ENCODE peak calls at places on chromosomes 11 and 22, in nine cellular contexts. Y is CD8-positive, alpha-beta memory T cell; V is right cardiac atrium; T is spleen; W is ovary; X is ascending aorta; H is HL-60; L is Peyer's patch; P is cardiac muscle cell. A is an unnamed sample.

GRCh38 chr11:122405788-122406341 is 249.7 kb upstream of the UBASH3B start:
- DNase-seq in Y (no peak), V (no peak), T (no peak), W (peak), X (no peak), H (no peak), L (no peak), P (no peak), A (no peak)

GRCh38 chr11:11567862-11568650 is 53.7 kb downstream of the GALNT18 start:
- DNase-seq in Y (no peak), V (no peak), T (no peak), W (no peak), X (no peak), H (no peak), L (no peak), P (no peak), A (no peak)

GRCh38 chr11:83676061-83676460 is 389.9 kb upstream of the CCDC90B start:
- DNase-seq in Y (no peak), V (no peak), T (no peak), W (no peak), X (no peak), H (no peak), L (no peak), P (no peak), A (no peak)

GRCh38 chr11:27723685-27724084 is 23.4 kb upstream of the BDNF start:
- DNase-seq in Y (no peak), V (no peak), T (no peak), W (no peak), X (no peak), H (no peak), L (no peak), P (no peak), A (no peak)

GRCh38 chr11:72780291-72781062 is 13.4 kb downstream of the STARD10 start:
- DNase-seq in Y (no peak), V (peak), T (no peak), W (no peak), X (no peak), H (no peak), L (no peak), P (no peak), A (no peak)

GRCh38 chr11:34215806-34216453 is 110.5 kb downstream of the NAT10 start:
- DNase-seq in Y (no peak), V (no peak), T (no peak), W (no peak), X (no peak), H (no peak), L (no peak), P (no peak), A (no peak)

GRCh38 chr11:35303596-35304392 is 115.6 kb downstream of the SLC1A2 start:
- DNase-seq in Y (no peak), V (peak), T (no peak), W (no peak), X (no peak), H (peak), L (peak), P (no peak), A (no peak)

GRCh38 chr11:62556872-62557631 is 10.4 kb upstream of the AHNAK start:
- DNase-seq in Y (no peak), V (no peak), T (no peak), W (no peak), X (no peak), H (no peak), L (peak), P (no peak), A (peak)

GRCh38 chr11:67519726-67520125 is 3.5 kb downstream of the CABP2 start:
- DNase-seq in Y (no peak), V (peak), T (peak), W (no peak), X (no peak), H (no peak), L (no peak), P (no peak), A (no peak)

GRCh38 chr11:830295-831131 is 2.2 kb upstream of the CD151 start:
- DNase-seq in Y (peak), V (peak), T (peak), W (peak), X (no peak), H (no peak), L (peak), P (peak), A (peak)

GRCh38 chr11:61069427-61069826 is 32.9 kb upstream of the CD5 start:
- DNase-seq in Y (no peak), V (no peak), T (no peak), W (no peak), X (no peak), H (no peak), L (peak), P (no peak), A (peak)

GRCh38 chr11:128828350-128828749 is 38.7 kb downstream of the KCNJ1 start:
- DNase-seq in Y (no peak), V (no peak), T (no peak), W (no peak), X (no peak), H (no peak), L (no peak), P (no peak), A (no peak)

GRCh38 chr11:65118097-65118837 is 766 bp upstream of the ZNHIT2 start:
- DNase-seq in Y (no peak), V (no peak), T (peak), W (no peak), X (no peak), H (no peak), L (no peak), P (no peak), A (no peak)

GRCh38 chr11:104073950-104074349 is 37.5 kb downstream of the DDI1 start:
- DNase-seq in Y (no peak), V (peak), T (no peak), W (no peak), X (no peak), H (peak), L (no peak), P (no peak), A (no peak)

GRCh38 chr11:2688381-2689231 is 11.2 kb downstream of the KCNQ1OT1 start:
- DNase-seq in Y (no peak), V (no peak), T (peak), W (peak), X (peak), H (no peak), L (peak), P (no peak), A (no peak)

GRCh38 chr22:23221351-23221804 is 41.1 kb downstream of the BCR start:
- DNase-seq in Y (no peak), V (no peak), T (peak), W (no peak), X (no peak), H (no peak), L (no peak), P (no peak), A (no peak)

GRCh38 chr22:23219787-23220484 is 39.6 kb downstream of the BCR start:
- DNase-seq in Y (no peak), V (peak), T (peak), W (no peak), X (no peak), H (peak), L (peak), P (no peak), A (peak)

GRCh38 chr22:23222033-23222840 is 41.9 kb downstream of the BCR start:
- DNase-seq in Y (no peak), V (peak), T (peak), W (no peak), X (no peak), H (no peak), L (no peak), P (no peak), A (no peak)

GRCh38 chr22:23219317-23219716 is 39.0 kb downstream of the BCR start:
- DNase-seq in Y (no peak), V (peak), T (peak), W (no peak), X (no peak), H (no peak), L (no peak), P (no peak), A (no peak)

GRCh38 chr22:23220485-23221350 is 40.4 kb downstream of the BCR start:
- DNase-seq in Y (no peak), V (peak), T (peak), W (no peak), X (no peak), H (peak), L (no peak), P (no peak), A (no peak)
- H3K4me3 ChIP-seq in Y (peak), V (no peak), T (peak), W (no peak), X (no peak), H (no peak), L (no peak), P (no peak), A (peak)

GRCh38 chr11:108589136-108589535 is 4.4 kb downstream of the EXPH5 start:
- DNase-seq in Y (no peak), V (no peak), T (no peak), W (no peak), X (no peak), H (no peak), L (no peak), P (peak), A (no peak)

GRCh38 chr11:108592591-108593213 is 866 bp downstream of the EXPH5 start:
- DNase-seq in Y (peak), V (peak), T (peak), W (peak), X (no peak), H (no peak), L (peak), P (peak), A (no peak)

GRCh38 chr11:108593214-108593909 is at the start of gene EXPH5:
- DNase-seq in Y (peak), V (peak), T (peak), W (peak), X (peak), H (peak), L (peak), P (peak), A (peak)

GRCh38 chr11:108593910-108594434 is 404 bp upstream of the EXPH5 start:
- DNase-seq in Y (no peak), V (no peak), T (no peak), W (no peak), X (no peak), H (no peak), L (no peak), P (no peak), A (no peak)

GRCh38 chr11:108591893-108592292 is 1.7 kb downstream of the EXPH5 start:
- DNase-seq in Y (no peak), V (no peak), T (no peak), W (no peak), X (no peak), H (no peak), L (peak), P (no peak), A (no peak)
- H3K27ac ChIP-seq in Y (no peak), V (no peak), T (no peak), W (no peak), X (no peak), H (no peak), L (no peak), P (no peak), A (no peak)

GRCh38 chr11:13208921-13209320 is 68.7 kb upstream of the BMAL1 start:
- DNase-seq in Y (no peak), V (no peak), T (no peak), W (no peak), X (no peak), H (no peak), L (no peak), P (no peak), A (no peak)
- H3K4me3 ChIP-seq in Y (no peak), V (no peak), T (no peak), W (no peak), X (no peak), H (no peak), L (no peak), P (no peak), A (no peak)

GRCh38 chr11:16790484-16791240 is 52.2 kb downstream of the C11orf58 start:
- DNase-seq in Y (no peak), V (no peak), T (peak), W (no peak), X (no peak), H (no peak), L (no peak), P (no peak), A (no peak)

GRCh38 chr11:16789560-16790483 is 51.4 kb downstream of the C11orf58 start:
- DNase-seq in Y (no peak), V (no peak), T (peak), W (no peak), X (no peak), H (no peak), L (no peak), P (no peak), A (no peak)

GRCh38 chr11:16793009-16793408 is 54.6 kb downstream of the C11orf58 start:
- DNase-seq in Y (no peak), V (no peak), T (peak), W (no peak), X (no peak), H (no peak), L (no peak), P (no peak), A (no peak)

GRCh38 chr11:16792426-16792825 is 54.0 kb downstream of the C11orf58 start:
- DNase-seq in Y (no peak), V (no peak), T (peak), W (no peak), X (no peak), H (no peak), L (no peak), P (no peak), A (no peak)

GRCh38 chr11:16791494-16791961 is 53.1 kb downstream of the C11orf58 start:
- DNase-seq in Y (no peak), V (no peak), T (peak), W (peak), X (peak), H (no peak), L (no peak), P (no peak), A (no peak)
- H3K27ac ChIP-seq in Y (no peak), V (peak), T (peak), W (no peak), X (peak), H (peak), L (no peak), P (peak), A (no peak)

GRCh38 chr22:49824936-49825335 is 2.7 kb downstream of the BRD1 start:
- DNase-seq in Y (no peak), V (no peak), T (no peak), W (no peak), X (no peak), H (no peak), L (no peak), P (no peak), A (no peak)
- H3K4me3 ChIP-seq in Y (no peak), V (no peak), T (no peak), W (no peak), X (peak), H (no peak), L (no peak), P (no peak), A (no peak)

A was measured in CD8-positive, alpha-beta T cell.